ENCODE peak calls at places on chromosomes 13 and 19, in five cellular contexts. One of them, this sample, is unnamed. For H3K4me1, the result is how much of the 10 kb centered on the place peaks cover.

GRCh38 chr19:15629003-15629880 is 11.5 kb upstream of the CYP4F3 start:
- DNase-seq in IMR-90: peak
- DNase-seq in uterus: peak
- DNase-seq in Caco-2: peak
- DNase-seq in upper lobe of right lung: peak
- DNase-seq in this sample: peak

GRCh38 chr19:10230155-10230903 is 802 bp downstream of the S1PR2 start:
- DNase-seq in IMR-90: peak
- DNase-seq in uterus: peak
- DNase-seq in Caco-2: peak
- DNase-seq in upper lobe of right lung: peak
- DNase-seq in this sample: no peak

GRCh38 chr13:23411706-23412105 is 21.8 kb downstream of the SACS start:
- DNase-seq in IMR-90: no peak
- DNase-seq in uterus: no peak
- DNase-seq in Caco-2: no peak
- DNase-seq in upper lobe of right lung: no peak
- DNase-seq in this sample: no peak

GRCh38 chr19:17411801-17412200 is 6.4 kb upstream of the BST2 start:
- DNase-seq in IMR-90: no peak
- DNase-seq in uterus: no peak
- DNase-seq in Caco-2: no peak
- DNase-seq in upper lobe of right lung: no peak
- DNase-seq in this sample: no peak

GRCh38 chr13:73778242-73778864 is 355.9 kb downstream of the KLF12 start:
- DNase-seq in IMR-90: no peak
- DNase-seq in uterus: no peak
- DNase-seq in Caco-2: peak
- DNase-seq in upper lobe of right lung: no peak
- DNase-seq in this sample: no peak

GRCh38 chr19:5801796-5802616 is 2.9 kb upstream of the NRTN start:
- DNase-seq in IMR-90: peak
- DNase-seq in uterus: no peak
- DNase-seq in Caco-2: no peak
- DNase-seq in upper lobe of right lung: no peak
- DNase-seq in this sample: no peak

GRCh38 chr13:62583466-62583865 is 1167.8 kb upstream of the PCDH20 start:
- DNase-seq in IMR-90: no peak
- DNase-seq in uterus: no peak
- DNase-seq in Caco-2: no peak
- DNase-seq in upper lobe of right lung: no peak
- DNase-seq in this sample: no peak

GRCh38 chr13:74243637-74244526 is 109.7 kb upstream of the KLF12 start:
- DNase-seq in IMR-90: peak
- DNase-seq in uterus: no peak
- DNase-seq in Caco-2: no peak
- DNase-seq in upper lobe of right lung: no peak
- DNase-seq in this sample: no peak

GRCh38 chr19:41325947-41326706 is 16.2 kb downstream of the CCDC97 start:
- DNase-seq in IMR-90: peak
- DNase-seq in uterus: no peak
- DNase-seq in Caco-2: no peak
- DNase-seq in upper lobe of right lung: no peak
- DNase-seq in this sample: no peak

GRCh38 chr13:103200118-103200885 is 134.1 kb upstream of the SLC10A2 start:
- DNase-seq in IMR-90: no peak
- DNase-seq in uterus: no peak
- DNase-seq in Caco-2: no peak
- DNase-seq in upper lobe of right lung: no peak
- DNase-seq in this sample: no peak

GRCh38 chr13:54092686-54093085 is 1064.1 kb downstream of the OLFM4 start:
- DNase-seq in IMR-90: no peak
- DNase-seq in uterus: no peak
- DNase-seq in Caco-2: no peak
- DNase-seq in upper lobe of right lung: no peak
- DNase-seq in this sample: no peak

GRCh38 chr13:109329175-109329574 is 457.2 kb downstream of the IRS2 start:
- DNase-seq in IMR-90: no peak
- DNase-seq in uterus: no peak
- DNase-seq in Caco-2: no peak
- DNase-seq in upper lobe of right lung: no peak
- DNase-seq in this sample: no peak

GRCh38 chr19:46412034-46412982 is 1.1 kb downstream of the CCDC8 start:
- DNase-seq in IMR-90: no peak
- DNase-seq in uterus: no peak
- DNase-seq in Caco-2: no peak
- DNase-seq in upper lobe of right lung: no peak
- DNase-seq in this sample: no peak

GRCh38 chr19:8526345-8527062 is 12.5 kb upstream of the ZNF414 start:
- DNase-seq in IMR-90: peak
- DNase-seq in uterus: peak
- DNase-seq in Caco-2: peak
- DNase-seq in upper lobe of right lung: peak
- DNase-seq in this sample: peak

GRCh38 chr13:105908581-105908980 is 626.9 kb downstream of the EFNB2 start:
- DNase-seq in IMR-90: no peak
- DNase-seq in uterus: no peak
- DNase-seq in Caco-2: no peak
- DNase-seq in upper lobe of right lung: no peak
- DNase-seq in this sample: no peak

GRCh38 chr13:53151692-53152421 is 123.2 kb downstream of the OLFM4 start:
- DNase-seq in IMR-90: peak
- DNase-seq in uterus: no peak
- DNase-seq in Caco-2: peak
- DNase-seq in upper lobe of right lung: no peak
- DNase-seq in this sample: peak

GRCh38 chr19:7665076-7665475 is 3.8 kb upstream of the RETN start:
- DNase-seq in IMR-90: peak
- DNase-seq in uterus: no peak
- DNase-seq in Caco-2: no peak
- DNase-seq in upper lobe of right lung: no peak
- DNase-seq in this sample: no peak

GRCh38 chr13:33284916-33285315 is 639 bp downstream of the STARD13 start:
- DNase-seq in IMR-90: no peak
- DNase-seq in uterus: no peak
- DNase-seq in Caco-2: no peak
- DNase-seq in upper lobe of right lung: no peak
- DNase-seq in this sample: no peak

GRCh38 chr19:7928741-7929701 is 3.1 kb upstream of the CTXN1 start:
- DNase-seq in IMR-90: peak
- DNase-seq in uterus: peak
- DNase-seq in Caco-2: peak
- DNase-seq in upper lobe of right lung: no peak
- DNase-seq in this sample: no peak

GRCh38 chr13:101703838-101704237 is 251.4 kb downstream of the ITGBL1 start:
- DNase-seq in IMR-90: no peak
- DNase-seq in uterus: no peak
- DNase-seq in Caco-2: no peak
- DNase-seq in upper lobe of right lung: no peak
- DNase-seq in this sample: no peak

GRCh38 chr19:46955114-46955812 is 64.4 kb upstream of the NPAS1 start:
- DNase-seq in IMR-90: peak
- DNase-seq in uterus: no peak
- DNase-seq in Caco-2: no peak
- DNase-seq in upper lobe of right lung: no peak
- DNase-seq in this sample: no peak

GRCh38 chr13:21365574-21365973 is 93.5 kb downstream of the ZDHHC20 start:
- DNase-seq in IMR-90: no peak
- DNase-seq in uterus: no peak
- DNase-seq in Caco-2: no peak
- DNase-seq in upper lobe of right lung: peak
- DNase-seq in this sample: no peak

GRCh38 chr13:111912991-111913781 is 153.8 kb upstream of the SOX1 start:
- DNase-seq in IMR-90: no peak
- DNase-seq in uterus: no peak
- DNase-seq in Caco-2: no peak
- DNase-seq in upper lobe of right lung: peak
- DNase-seq in this sample: no peak

GRCh38 chr13:38687246-38688229 is 661 bp downstream of the FREM2 start:
- DNase-seq in IMR-90: no peak
- DNase-seq in uterus: no peak
- DNase-seq in Caco-2: no peak
- DNase-seq in upper lobe of right lung: peak
- DNase-seq in this sample: no peak

GRCh38 chr19:52270266-52270885 is 989 bp downstream of the ZNF766 start:
- DNase-seq in IMR-90: peak
- DNase-seq in uterus: no peak
- DNase-seq in Caco-2: peak
- DNase-seq in upper lobe of right lung: no peak
- DNase-seq in this sample: no peak

GRCh38 chr19:13020002-13020414 is 24.7 kb downstream of the NFIX start:
- DNase-seq in IMR-90: peak
- DNase-seq in uterus: no peak
- DNase-seq in Caco-2: no peak
- DNase-seq in upper lobe of right lung: no peak
- DNase-seq in this sample: no peak
- H3K4me1 ChIP-seq in IMR-90: under half
- H3K4me1 ChIP-seq in uterus: under half
- H3K4me1 ChIP-seq in Caco-2: under half
- H3K4me1 ChIP-seq in upper lobe of right lung: half or more
- H3K4me1 ChIP-seq in this sample: under half

GRCh38 chr13:98486412-98486811 is 90.5 kb downstream of the STK24 start:
- DNase-seq in IMR-90: no peak
- DNase-seq in uterus: no peak
- DNase-seq in Caco-2: no peak
- DNase-seq in upper lobe of right lung: no peak
- DNase-seq in this sample: no peak
- H3K4me1 ChIP-seq in IMR-90: under half
- H3K4me1 ChIP-seq in uterus: under half
- H3K4me1 ChIP-seq in Caco-2: under half
- H3K4me1 ChIP-seq in upper lobe of right lung: half or more
- H3K4me1 ChIP-seq in this sample: under half

DNA sequence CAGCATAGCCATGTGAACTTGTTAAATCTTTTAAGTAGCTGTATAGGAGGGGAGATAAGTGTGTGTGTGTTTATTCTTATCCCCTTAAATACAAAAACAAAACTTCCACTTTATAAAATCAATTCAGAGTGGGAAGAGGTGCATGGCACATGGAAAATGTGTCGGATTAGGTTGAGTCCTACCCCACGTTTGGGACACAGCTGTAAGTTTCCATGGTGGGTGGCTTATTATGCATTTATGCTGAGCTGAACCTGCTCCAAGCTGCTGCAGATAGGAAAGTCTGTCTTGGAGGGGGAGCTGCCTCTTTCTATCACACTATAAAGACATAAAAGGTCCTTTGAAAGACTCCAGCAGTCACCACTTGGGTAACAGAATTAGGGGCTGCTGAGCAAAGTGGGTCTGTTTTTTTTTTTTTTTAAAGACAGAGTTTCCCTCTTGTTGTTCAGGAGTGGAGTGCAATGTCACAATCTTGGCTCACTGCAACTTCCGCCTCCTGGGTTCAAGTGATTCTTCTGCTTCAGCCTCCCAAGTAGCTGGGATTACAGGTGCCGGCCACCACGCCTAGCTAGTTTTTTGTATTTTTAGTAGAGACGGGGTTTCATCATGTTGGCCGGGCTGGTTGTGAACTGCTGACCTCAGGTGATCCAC is 15.2 kb downstream of the ACTN4 start:
- DNase-seq in IMR-90: no peak
- DNase-seq in uterus: no peak
- DNase-seq in Caco-2: no peak
- DNase-seq in upper lobe of right lung: no peak
- DNase-seq in this sample: no peak
- H3K4me1 ChIP-seq in IMR-90: half or more
- H3K4me1 ChIP-seq in uterus: half or more
- H3K4me1 ChIP-seq in Caco-2: half or more
- H3K4me1 ChIP-seq in upper lobe of right lung: half or more
- H3K4me1 ChIP-seq in this sample: under half

GRCh38 chr19:34179066-34179465 is 6.8 kb downstream of the LSM14A start:
- DNase-seq in IMR-90: no peak
- DNase-seq in uterus: no peak
- DNase-seq in Caco-2: no peak
- DNase-seq in upper lobe of right lung: no peak
- DNase-seq in this sample: no peak

GRCh38 chr19:34181111-34181864 is 9.0 kb downstream of the LSM14A start:
- DNase-seq in IMR-90: no peak
- DNase-seq in uterus: no peak
- DNase-seq in Caco-2: no peak
- DNase-seq in upper lobe of right lung: no peak
- DNase-seq in this sample: no peak

GRCh38 chr19:34182125-34182524 is 9.8 kb downstream of the LSM14A start:
- DNase-seq in IMR-90: no peak
- DNase-seq in uterus: no peak
- DNase-seq in Caco-2: no peak
- DNase-seq in upper lobe of right lung: no peak
- DNase-seq in this sample: no peak

GRCh38 chr19:34180273-34180672 is 8.0 kb downstream of the LSM14A start:
- DNase-seq in IMR-90: no peak
- DNase-seq in uterus: no peak
- DNase-seq in Caco-2: no peak
- DNase-seq in upper lobe of right lung: no peak
- DNase-seq in this sample: no peak

DNA sequence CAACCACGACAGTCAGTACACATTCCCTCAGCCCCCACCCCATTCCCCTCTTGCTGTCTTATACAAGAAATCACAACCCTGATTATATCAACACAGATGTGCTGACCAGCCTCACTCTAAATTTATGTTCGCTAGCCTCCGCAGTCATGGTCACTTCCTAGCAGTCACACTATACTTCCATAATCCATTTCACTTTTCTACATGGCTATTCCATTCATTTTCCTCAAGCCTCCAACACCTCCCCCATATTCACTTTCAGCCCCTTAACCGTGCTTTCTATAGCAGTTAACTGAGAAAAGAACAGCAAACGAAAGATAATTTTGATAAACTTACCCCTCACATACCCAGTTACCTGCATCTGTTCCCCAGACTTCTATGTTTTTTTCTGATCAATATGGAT is 8.4 kb downstream of the LSM14A start:
- DNase-seq in IMR-90: no peak
- DNase-seq in uterus: no peak
- DNase-seq in Caco-2: no peak
- DNase-seq in upper lobe of right lung: no peak
- DNase-seq in this sample: no peak
- H3K4me1 ChIP-seq in IMR-90: under half
- H3K4me1 ChIP-seq in uterus: under half
- H3K4me1 ChIP-seq in Caco-2: under half
- H3K4me1 ChIP-seq in upper lobe of right lung: half or more
- H3K4me1 ChIP-seq in this sample: under half

GRCh38 chr19:50433201-50434180 is 799 bp downstream of the MYBPC2 start:
- DNase-seq in IMR-90: no peak
- DNase-seq in uterus: no peak
- DNase-seq in Caco-2: no peak
- DNase-seq in upper lobe of right lung: no peak
- DNase-seq in this sample: no peak

GRCh38 chr19:50432221-50432626 is 468 bp upstream of the MYBPC2 start:
- DNase-seq in IMR-90: no peak
- DNase-seq in uterus: no peak
- DNase-seq in Caco-2: peak
- DNase-seq in upper lobe of right lung: no peak
- DNase-seq in this sample: no peak

GRCh38 chr19:50432658-50433057 is at the start of gene MYBPC2:
- DNase-seq in IMR-90: no peak
- DNase-seq in uterus: no peak
- DNase-seq in Caco-2: peak
- DNase-seq in upper lobe of right lung: no peak
- DNase-seq in this sample: no peak

GRCh38 chr19:50430888-50431342 is 1.8 kb upstream of the MYBPC2 start:
- DNase-seq in IMR-90: no peak
- DNase-seq in uterus: no peak
- DNase-seq in Caco-2: no peak
- DNase-seq in upper lobe of right lung: no peak
- DNase-seq in this sample: no peak

GRCh38 chr19:50431343-50432220 is 1.1 kb upstream of the MYBPC2 start:
- DNase-seq in IMR-90: peak
- DNase-seq in uterus: peak
- DNase-seq in Caco-2: peak
- DNase-seq in upper lobe of right lung: peak
- DNase-seq in this sample: peak
- H3K4me1 ChIP-seq in IMR-90: under half
- H3K4me1 ChIP-seq in uterus: under half
- H3K4me1 ChIP-seq in Caco-2: under half
- H3K4me1 ChIP-seq in upper lobe of right lung: under half
- H3K4me1 ChIP-seq in this sample: under half